ENCODE peak calls at places on chromosomes 13 and 19, in nine cellular contexts. E, P, K, V, S, Y, I, Q and G are unnamed samples.
A peak's percentile ranks its signal among the peaks of the same experiment; 100 is the strongest.

GRCh38 chr13:51154029-51154555 is 43.0 kb upstream of the C13orf42 start:
- DNase-seq in E (no peak), P (no peak), K (no peak), V (no peak), S (no peak), Y (peak; percentile 75), I (no peak), Q (no peak), G (peak; percentile 55)

GRCh38 chr19:17420267-17420924 is 549 bp downstream of the MVB12A start:
- DNase-seq in E (peak; percentile 77), P (peak; percentile 23), K (peak; percentile 20), V (peak; percentile 29), S (no peak), Y (no peak), I (peak; percentile 74), Q (peak; percentile 54), G (peak; percentile 13)

GRCh38 chr19:5360003-5360820 is 19.6 kb upstream of the PTPRS start:
- DNase-seq in E (no peak), P (no peak), K (peak; percentile 30), V (peak; percentile 24), S (no peak), Y (peak; percentile 57), I (no peak), Q (no peak), G (no peak)

GRCh38 chr13:112024577-112024976 is 42.4 kb upstream of the SOX1 start:
- DNase-seq in E (no peak), P (no peak), K (no peak), V (no peak), S (no peak), Y (no peak), I (no peak), Q (no peak), G (no peak)

GRCh38 chr13:90055121-90055520 is 1292.4 kb upstream of the MIR17HG start:
- DNase-seq in E (no peak), P (no peak), K (peak; percentile 35), V (no peak), S (peak; percentile 5), Y (peak; percentile 3), I (no peak), Q (no peak), G (peak; percentile 41)

GRCh38 chr19:40610396-40611064 is 9.4 kb downstream of the LTBP4 start:
- DNase-seq in E (peak; percentile 43), P (peak; percentile 74), K (peak; percentile 46), V (peak; percentile 78), S (no peak), Y (no peak), I (peak; percentile 88), Q (peak; percentile 67), G (no peak)

GRCh38 chr19:5016781-5017180 is 47.9 kb downstream of the KDM4B start:
- DNase-seq in E (no peak), P (no peak), K (no peak), V (no peak), S (no peak), Y (no peak), I (no peak), Q (no peak), G (no peak)

GRCh38 chr13:46553886-46554855 is 1.2 kb downstream of the LRCH1 start:
- DNase-seq in E (peak; percentile 78), P (peak; percentile 69), K (peak; percentile 89), V (peak; percentile 74), S (peak; percentile 57), Y (peak; percentile 84), I (peak; percentile 85), Q (peak; percentile 80), G (peak; percentile 90)

GRCh38 chr19:10544753-10545251 is 1.1 kb downstream of the ATG4D start:
- DNase-seq in E (peak; percentile 33), P (no peak), K (no peak), V (peak; percentile 31), S (no peak), Y (no peak), I (no peak), Q (no peak), G (no peak)

GRCh38 chr13:49421391-49421790 is 22.5 kb downstream of the CAB39L start:
- DNase-seq in E (peak; percentile 43), P (no peak), K (peak; percentile 3), V (peak; percentile 23), S (no peak), Y (peak; percentile 27), I (no peak), Q (peak; percentile 33), G (peak; percentile 28)

GRCh38 chr19:39444598-39445257 is 654 bp upstream of the SUPT5H start:
- DNase-seq in E (no peak), P (no peak), K (peak; percentile 16), V (no peak), S (no peak), Y (peak; percentile 40), I (no peak), Q (no peak), G (peak; percentile 41)

GRCh38 chr13:34620073-34620858 is 321.8 kb upstream of the NBEA start:
- DNase-seq in E (no peak), P (no peak), K (no peak), V (no peak), S (no peak), Y (no peak), I (no peak), Q (peak; percentile 27), G (no peak)

GRCh38 chr13:109494955-109495354 is 291.4 kb downstream of the IRS2 start:
- DNase-seq in E (no peak), P (no peak), K (no peak), V (no peak), S (peak; percentile 50), Y (peak; percentile 82), I (no peak), Q (no peak), G (peak; percentile 77)

GRCh38 chr13:42420304-42420703 is 148.4 kb downstream of the AKAP11 start:
- DNase-seq in E (no peak), P (no peak), K (no peak), V (no peak), S (no peak), Y (no peak), I (no peak), Q (no peak), G (no peak)

GRCh38 chr13:47903836-47904235 is 97.2 kb downstream of the SUCLA2 start:
- DNase-seq in E (no peak), P (no peak), K (peak; percentile 33), V (no peak), S (peak; percentile 31), Y (peak; percentile 81), I (no peak), Q (no peak), G (peak; percentile 83)

DNA sequence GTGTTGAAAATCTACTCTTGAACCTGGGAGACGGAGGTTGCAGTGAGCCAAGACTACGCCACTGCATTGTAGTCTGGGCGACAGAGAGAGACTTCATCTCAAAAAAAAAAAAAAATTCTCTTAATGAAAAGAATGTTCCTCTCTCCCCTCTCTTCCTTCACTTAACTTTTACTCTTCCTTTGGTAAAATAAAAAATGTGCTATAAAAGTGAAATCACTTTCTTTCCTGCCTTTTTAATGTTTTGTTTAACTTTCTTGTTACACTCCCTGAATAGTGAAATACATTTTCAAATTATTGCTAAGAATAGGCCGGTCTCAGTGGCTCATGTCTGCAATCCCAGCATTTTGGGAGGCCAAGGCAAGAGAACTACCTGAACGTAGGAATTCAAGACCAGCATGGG is 86.5 kb downstream of the DACH1 start:
- DNase-seq in E (no peak), P (no peak), K (no peak), V (no peak), S (no peak), Y (no peak), I (no peak), Q (no peak), G (no peak)
- H3K4me3 ChIP-seq in E (no peak overlapping the region), P (no peak overlapping the region), K (no peak overlapping the region), V (no peak overlapping the region), S (no peak overlapping the region), Y (no peak overlapping the region), I (no peak overlapping the region), Q (no peak overlapping the region), G (no peak overlapping the region)

GRCh38 chr19:43773725-43774102 is 7.1 kb downstream of the KCNN4 start:
- DNase-seq in E (peak; percentile 36), P (no peak), K (no peak), V (no peak), S (no peak), Y (no peak), I (no peak), Q (no peak), G (no peak)

GRCh38 chr19:43777163-43777700 is 3.5 kb downstream of the KCNN4 start:
- DNase-seq in E (no peak), P (no peak), K (peak; percentile 35), V (peak; percentile 48), S (no peak), Y (no peak), I (no peak), Q (no peak), G (peak; percentile 38)

GRCh38 chr19:43776285-43776684 is 4.5 kb downstream of the KCNN4 start:
- DNase-seq in E (no peak), P (no peak), K (no peak), V (no peak), S (no peak), Y (no peak), I (no peak), Q (no peak), G (no peak)

GRCh38 chr19:43775299-43775890 is 5.4 kb downstream of the KCNN4 start:
- DNase-seq in E (no peak), P (no peak), K (no peak), V (no peak), S (no peak), Y (no peak), I (no peak), Q (no peak), G (no peak)

GRCh38 chr19:43774103-43774939 is 6.5 kb downstream of the KCNN4 start:
- DNase-seq in E (peak; percentile 85), P (peak; percentile 68), K (no peak), V (peak; percentile 78), S (no peak), Y (peak; percentile 56), I (peak; percentile 72), Q (peak; percentile 87), G (peak; percentile 74)
- TF ChIP-seq CTCF in E (peak; percentile 63), P (peak; percentile 70), K (no peak), V (peak; percentile 59), S (peak; percentile 73), Y (peak; percentile 42), I (peak; percentile 52), Q (peak; percentile 77), G (peak; percentile 72)

GRCh38 chr19:49930483-49931011 is 1.2 kb upstream of the NUP62 start:
- DNase-seq in E (no peak), P (peak; percentile 34), K (no peak), V (no peak), S (no peak), Y (peak; percentile 42), I (no peak), Q (peak; percentile 50), G (no peak)
- H3K4me3 ChIP-seq in E (peak overlapping the region; percentile 76), P (peak overlapping the region; percentile 100), K (no peak overlapping the region), V (no peak overlapping the region), S (peak overlapping the region; percentile 65), Y (peak overlapping the region; percentile 90), I (no peak overlapping the region), Q (peak overlapping the region; percentile 64), G (peak overlapping the region; percentile 8)

DNA sequence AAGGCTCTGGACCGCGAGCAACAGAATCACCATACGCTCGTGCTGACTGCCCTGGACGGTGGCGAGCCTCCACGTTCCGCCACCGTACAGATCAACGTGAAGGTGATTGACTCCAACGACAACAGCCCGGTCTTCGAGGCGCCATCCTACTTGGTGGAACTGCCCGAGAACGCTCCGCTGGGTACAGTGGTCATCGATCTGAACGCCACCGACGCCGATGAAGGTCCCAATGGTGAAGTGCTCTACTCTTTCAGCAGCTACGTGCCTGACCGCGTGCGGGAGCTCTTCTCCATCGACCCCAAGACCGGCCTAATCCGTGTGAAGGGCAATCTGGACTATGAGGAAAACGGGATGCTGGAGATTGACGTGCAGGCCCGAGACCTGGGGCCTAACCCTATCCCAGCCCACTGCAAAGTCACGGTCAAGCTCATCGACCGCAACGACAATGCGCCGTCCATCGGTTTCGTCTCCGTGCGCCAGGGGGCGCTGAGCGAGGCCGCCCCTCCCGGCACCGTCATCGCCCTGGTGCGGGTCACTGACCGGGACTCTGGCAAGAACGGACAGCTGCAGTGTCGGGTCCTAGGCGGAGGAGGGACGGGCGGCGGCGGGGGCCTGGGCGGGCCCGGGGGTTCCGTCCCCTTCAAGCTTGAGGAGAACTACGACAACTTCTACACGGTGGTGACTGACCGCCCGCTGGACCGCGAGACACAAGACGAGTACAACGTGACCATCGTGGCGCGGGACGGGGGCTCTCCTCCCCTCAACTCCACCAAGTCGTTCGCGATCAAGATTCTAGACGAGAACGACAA is 1.8 kb downstream of the PCDH17 start:
- DNase-seq in E (peak; percentile 75), P (peak; percentile 77), K (no peak), V (peak; percentile 62), S (no peak), Y (no peak), I (peak; percentile 82), Q (no peak), G (no peak)
- TF ChIP-seq CTCF in E (peak; percentile 87), P (peak; percentile 76), K (no peak), V (peak; percentile 56), S (peak; percentile 58), Y (peak; percentile 15), I (peak; percentile 21), Q (no peak), G (peak; percentile 7)